ENCODE peak calls at places on chromosome 18, in nine cellular contexts. E is epithelial cell of esophagus; Z is stimulated activated CD4-positive, alpha-beta T cell treated with anti-CD3 and anti-CD28 coated beads, TNF-alpha, amount 100 ng/mL, for 4 hours; P is effector memory CD4-positive, alpha-beta T cell; X is nephron progenitor cell; V is HFF-Myc; S is bronchial epithelial cell; W is G401; L is NB4. Y is an unnamed sample.

GRCh38 chr18:62301322-62301721 is 23.8 kb upstream of the TNFRSF11A start:
- DNase-seq in P (no peak), W (no peak), L (no peak), Z (no peak), S (no peak), X (no peak), V (no peak), E (no peak), Y (no peak)

GRCh38 chr18:59783138-59783537 is 85.9 kb upstream of the CCBE1 start:
- DNase-seq in E (peak), V (peak), P (no peak), Z (no peak), L (peak), X (peak), S (peak), W (peak), Y (peak)

GRCh38 chr18:49189772-49190171 is 239.0 kb upstream of the SMAD7 start:
- DNase-seq in X (no peak), V (no peak), P (no peak), E (no peak), L (no peak), W (no peak), Z (no peak), S (no peak), Y (no peak)

GRCh38 chr18:78937166-78937565 is 42.5 kb upstream of the SALL3 start:
- DNase-seq in Z (no peak), L (no peak), V (no peak), W (no peak), E (no peak), P (no peak), S (no peak), X (no peak), Y (no peak)

GRCh38 chr18:34901299-34901698 is 139.9 kb upstream of the MAPRE2 start:
- DNase-seq in E (no peak), L (peak), W (no peak), X (no peak), Z (no peak), S (peak), V (no peak), P (no peak), Y (no peak)

GRCh38 chr18:33576999-33577687 is 876 bp upstream of the ASXL3 start:
- DNase-seq in P (no peak), Z (no peak), X (no peak), V (no peak), E (no peak), L (no peak), S (no peak), W (no peak), Y (no peak)

GRCh38 chr18:76234559-76234958 is 260.5 kb downstream of the ZNF516 start:
- DNase-seq in E (no peak), P (no peak), W (peak), L (no peak), S (no peak), X (no peak), Z (no peak), V (no peak), Y (no peak)

GRCh38 chr18:78814321-78814720 is 165.3 kb upstream of the SALL3 start:
- DNase-seq in S (no peak), E (no peak), X (peak), V (no peak), W (no peak), P (no peak), L (no peak), Z (no peak), Y (no peak)

GRCh38 chr18:9731380-9731779 is 23.3 kb downstream of the RAB31 start:
- DNase-seq in L (no peak), S (peak), P (no peak), X (no peak), V (no peak), E (peak), W (no peak), Z (no peak), Y (peak)

GRCh38 chr18:48616484-48617255 is 77.8 kb downstream of the CTIF start:
- DNase-seq in V (no peak), E (peak), S (peak), X (no peak), L (no peak), Z (no peak), W (no peak), P (no peak), Y (no peak)

GRCh38 chr18:76619342-76620315 is 124.6 kb upstream of the ZNF516 start:
- DNase-seq in S (peak), L (peak), X (peak), E (peak), Z (no peak), V (no peak), P (no peak), W (peak), Y (no peak)

GRCh38 chr18:26436176-26437031 is 111.9 kb downstream of the KCTD1 start:
- DNase-seq in V (peak), E (peak), L (no peak), X (peak), W (no peak), S (peak), P (no peak), Z (no peak), Y (no peak)

GRCh38 chr18:12656671-12657047 is 1.2 kb downstream of the SPIRE1 start:
- DNase-seq in Z (no peak), S (peak), P (no peak), L (no peak), E (no peak), V (no peak), X (no peak), W (no peak), Y (no peak)

GRCh38 chr18:1408331-1408835 is 503.7 kb downstream of the ADCYAP1 start:
- DNase-seq in Z (no peak), W (peak), P (no peak), X (no peak), E (no peak), V (no peak), L (no peak), S (no peak), Y (no peak)

GRCh38 chr18:59021500-59021899 is 118.2 kb upstream of the SEC11C start:
- DNase-seq in Z (no peak), X (no peak), V (no peak), L (no peak), W (no peak), E (no peak), S (no peak), P (no peak), Y (no peak)

GRCh38 chr18:49521251-49521650 is 34.2 kb upstream of the C18orf32 start:
- DNase-seq in L (no peak), P (no peak), W (no peak), Z (no peak), E (peak), X (no peak), V (no peak), S (peak), Y (no peak)

GRCh38 chr18:26549486-26550435 is 1.4 kb upstream of the KCTD1 start:
- DNase-seq in W (no peak), S (peak), E (peak), Z (no peak), P (no peak), L (peak), X (peak), V (peak), Y (peak)

GRCh38 chr18:75799449-75800330 is 372.2 kb upstream of the SMIM21 start:
- DNase-seq in Z (no peak), P (no peak), E (no peak), W (no peak), L (no peak), V (no peak), X (no peak), S (no peak), Y (no peak)

GRCh38 chr18:27500531-27500930 is 315.4 kb upstream of the CHST9 start:
- DNase-seq in V (no peak), S (no peak), E (no peak), X (no peak), W (no peak), L (no peak), P (no peak), Z (no peak), Y (no peak)

GRCh38 chr18:37346048-37346447 is 219.6 kb downstream of the CELF4 start:
- DNase-seq in P (no peak), Z (no peak), S (no peak), L (peak), X (no peak), V (no peak), E (no peak), W (no peak), Y (no peak)

GRCh38 chr18:35267809-35268208 is 22.2 kb downstream of the ZSCAN30 start:
- DNase-seq in X (no peak), V (no peak), W (peak), L (no peak), E (no peak), S (no peak), Z (no peak), P (peak), Y (no peak)

GRCh38 chr18:319745-320144 is 51.9 kb upstream of the THOC1 start:
- DNase-seq in W (no peak), E (no peak), V (no peak), L (no peak), Z (no peak), S (no peak), P (no peak), X (no peak), Y (no peak)

GRCh38 chr18:68995675-68996074 is 197.8 kb downstream of the CCDC102B start:
- DNase-seq in E (no peak), X (no peak), V (no peak), Z (no peak), P (no peak), W (no peak), L (no peak), S (no peak), Y (no peak)

GRCh38 chr18:54284967-54285785 is 15.9 kb downstream of the POLI start:
- DNase-seq in V (no peak), X (no peak), L (no peak), P (peak), S (peak), E (peak), Z (peak), W (no peak), Y (peak)

GRCh38 chr18:12287131-12287681 is 20.8 kb upstream of the TUBB6 start:
- DNase-seq in E (peak), P (no peak), S (no peak), Z (no peak), X (peak), V (no peak), W (no peak), L (no peak), Y (peak)

GRCh38 chr18:35923939-35924338 is 48.5 kb upstream of the RMP24 start:
- DNase-seq in Z (no peak), V (no peak), X (no peak), P (no peak), S (no peak), W (no peak), E (no peak), L (no peak), Y (no peak)

GRCh38 chr18:33670052-33670451 is 92.0 kb downstream of the ASXL3 start:
- DNase-seq in E (no peak), P (no peak), S (no peak), L (no peak), X (no peak), V (no peak), Z (no peak), W (no peak), Y (no peak)

GRCh38 chr18:3248062-3248669 is 565 bp downstream of the MYL12A start:
- DNase-seq in L (peak), E (no peak), X (peak), S (no peak), W (peak), P (no peak), V (no peak), Z (no peak), Y (no peak)

GRCh38 chr18:59293317-59293716 is 20.1 kb upstream of the RAX start:
- DNase-seq in P (no peak), V (no peak), Z (no peak), X (no peak), E (no peak), L (no peak), S (no peak), W (no peak), Y (no peak)

GRCh38 chr18:35485852-35486251 is 11.9 kb downstream of the INO80C start:
- DNase-seq in X (no peak), W (no peak), S (no peak), E (no peak), Z (no peak), V (no peak), P (no peak), L (no peak), Y (no peak)

GRCh38 chr18:11955299-11956029 is 25.8 kb upstream of the IMPA2 start:
- DNase-seq in P (no peak), W (peak), S (peak), V (peak), L (peak), E (peak), X (no peak), Z (no peak), Y (peak)

GRCh38 chr18:55983433-55983832 is 395.4 kb upstream of the TCF4 start:
- DNase-seq in Z (no peak), L (no peak), E (no peak), X (no peak), P (no peak), V (peak), W (no peak), S (no peak), Y (no peak)

GRCh38 chr18:56176750-56177149 is 461.6 kb downstream of the TXNL1 start:
- DNase-seq in X (no peak), L (no peak), V (no peak), Z (no peak), W (no peak), P (no peak), E (no peak), S (no peak), Y (no peak)

GRCh38 chr18:25464211-25464610 is 112.2 kb upstream of the ZNF521 start:
- DNase-seq in W (no peak), X (no peak), V (peak), P (no peak), Z (no peak), E (no peak), L (no peak), S (no peak), Y (no peak)

GRCh38 chr18:36376361-36376760 is 78.8 kb downstream of the FHOD3 start:
- DNase-seq in V (no peak), W (no peak), X (no peak), E (no peak), L (no peak), S (peak), Z (no peak), P (no peak), Y (no peak)

GRCh38 chr18:36655074-36655473 is 173.7 kb downstream of the TPGS2 start:
- DNase-seq in E (no peak), X (no peak), S (no peak), L (no peak), V (no peak), W (no peak), P (no peak), Z (no peak), Y (no peak)

GRCh38 chr18:68275616-68276015 is 439.3 kb downstream of the TMX3 start:
- DNase-seq in E (peak), Z (no peak), X (no peak), W (no peak), S (peak), V (peak), P (no peak), L (no peak), Y (peak)

GRCh38 chr18:53422896-53423295 is 801.6 kb downstream of the MBD2 start:
- DNase-seq in L (no peak), V (no peak), X (no peak), P (no peak), E (no peak), S (no peak), W (no peak), Z (no peak), Y (no peak)

Y was measured in foreskin keratinocyte.